ENCODE peak calls at places on chromosomes 2 and 18, in ten cellular contexts. One of them, this sample, is unnamed. For H3K4me1, the result is how much of the 10 kb centered on the place peaks cover.

GRCh38 chr2:3450385-3451031 is 68.8 kb downstream of the ADI1 start:
- DNase-seq in SK-N-SH: no peak
- DNase-seq in uterus: peak
- DNase-seq in left ventricle myocardium inferior: peak
- DNase-seq in tibial artery: no peak
- DNase-seq in adrenal gland: no peak
- DNase-seq in stomach: peak
- DNase-seq in neural progenitor cell: no peak
- DNase-seq in mammary epithelial cell: no peak
- DNase-seq in endodermal cell: peak
- DNase-seq in this sample: peak

GRCh38 chr2:100317634-100318033 is 4.7 kb downstream of the LONRF2 start:
- DNase-seq in SK-N-SH: no peak
- DNase-seq in uterus: no peak
- DNase-seq in left ventricle myocardium inferior: no peak
- DNase-seq in tibial artery: no peak
- DNase-seq in adrenal gland: no peak
- DNase-seq in stomach: no peak
- DNase-seq in neural progenitor cell: peak
- DNase-seq in mammary epithelial cell: no peak
- DNase-seq in endodermal cell: no peak
- DNase-seq in this sample: no peak

GRCh38 chr2:233240897-233241296 is 10.6 kb upstream of the ATG16L1 start:
- DNase-seq in SK-N-SH: no peak
- DNase-seq in uterus: no peak
- DNase-seq in left ventricle myocardium inferior: no peak
- DNase-seq in tibial artery: no peak
- DNase-seq in adrenal gland: no peak
- DNase-seq in stomach: no peak
- DNase-seq in neural progenitor cell: no peak
- DNase-seq in mammary epithelial cell: peak
- DNase-seq in endodermal cell: no peak
- DNase-seq in this sample: no peak

GRCh38 chr2:99737526-99737925 is 247.7 kb upstream of the REV1 start:
- DNase-seq in SK-N-SH: no peak
- DNase-seq in uterus: no peak
- DNase-seq in left ventricle myocardium inferior: no peak
- DNase-seq in tibial artery: no peak
- DNase-seq in adrenal gland: no peak
- DNase-seq in stomach: no peak
- DNase-seq in neural progenitor cell: no peak
- DNase-seq in mammary epithelial cell: no peak
- DNase-seq in endodermal cell: no peak
- DNase-seq in this sample: no peak

GRCh38 chr2:111534816-111535803 is 348.9 kb downstream of the ANAPC1 start:
- DNase-seq in SK-N-SH: no peak
- DNase-seq in uterus: peak
- DNase-seq in left ventricle myocardium inferior: no peak
- DNase-seq in tibial artery: no peak
- DNase-seq in adrenal gland: peak
- DNase-seq in stomach: no peak
- DNase-seq in neural progenitor cell: peak
- DNase-seq in mammary epithelial cell: peak
- DNase-seq in endodermal cell: no peak
- DNase-seq in this sample: no peak

GRCh38 chr2:239119346-239120126 is 271.7 kb downstream of the TWIST2 start:
- DNase-seq in SK-N-SH: no peak
- DNase-seq in uterus: no peak
- DNase-seq in left ventricle myocardium inferior: no peak
- DNase-seq in tibial artery: no peak
- DNase-seq in adrenal gland: no peak
- DNase-seq in stomach: no peak
- DNase-seq in neural progenitor cell: no peak
- DNase-seq in mammary epithelial cell: no peak
- DNase-seq in endodermal cell: no peak
- DNase-seq in this sample: no peak

GRCh38 chr2:74103763-74104162 is 43.9 kb downstream of the BOLA3 start:
- DNase-seq in SK-N-SH: no peak
- DNase-seq in uterus: no peak
- DNase-seq in left ventricle myocardium inferior: no peak
- DNase-seq in tibial artery: no peak
- DNase-seq in adrenal gland: no peak
- DNase-seq in stomach: no peak
- DNase-seq in neural progenitor cell: no peak
- DNase-seq in mammary epithelial cell: no peak
- DNase-seq in endodermal cell: peak
- DNase-seq in this sample: no peak

GRCh38 chr2:168355110-168355509 is 101.0 kb upstream of the CERS6 start:
- DNase-seq in SK-N-SH: no peak
- DNase-seq in uterus: no peak
- DNase-seq in left ventricle myocardium inferior: no peak
- DNase-seq in tibial artery: no peak
- DNase-seq in adrenal gland: no peak
- DNase-seq in stomach: no peak
- DNase-seq in neural progenitor cell: no peak
- DNase-seq in mammary epithelial cell: peak
- DNase-seq in endodermal cell: no peak
- DNase-seq in this sample: no peak

GRCh38 chr2:228541794-228542193 is 360.3 kb upstream of the SPHKAP start:
- DNase-seq in SK-N-SH: no peak
- DNase-seq in uterus: no peak
- DNase-seq in left ventricle myocardium inferior: no peak
- DNase-seq in tibial artery: no peak
- DNase-seq in adrenal gland: no peak
- DNase-seq in stomach: no peak
- DNase-seq in neural progenitor cell: no peak
- DNase-seq in mammary epithelial cell: peak
- DNase-seq in endodermal cell: no peak
- DNase-seq in this sample: no peak

GRCh38 chr18:53148056-53148574 is 808.1 kb downstream of the DCC start:
- DNase-seq in SK-N-SH: no peak
- DNase-seq in uterus: no peak
- DNase-seq in left ventricle myocardium inferior: no peak
- DNase-seq in tibial artery: no peak
- DNase-seq in adrenal gland: no peak
- DNase-seq in stomach: no peak
- DNase-seq in neural progenitor cell: no peak
- DNase-seq in mammary epithelial cell: no peak
- DNase-seq in endodermal cell: no peak
- DNase-seq in this sample: no peak

GRCh38 chr2:212001280-212001679 is 537.3 kb downstream of the ERBB4 start:
- DNase-seq in SK-N-SH: no peak
- DNase-seq in uterus: no peak
- DNase-seq in left ventricle myocardium inferior: no peak
- DNase-seq in tibial artery: no peak
- DNase-seq in adrenal gland: no peak
- DNase-seq in stomach: no peak
- DNase-seq in neural progenitor cell: no peak
- DNase-seq in mammary epithelial cell: no peak
- DNase-seq in endodermal cell: no peak
- DNase-seq in this sample: no peak

GRCh38 chr18:47215554-47216138 is 35.8 kb downstream of the SKOR2 start:
- DNase-seq in SK-N-SH: peak
- DNase-seq in uterus: no peak
- DNase-seq in left ventricle myocardium inferior: no peak
- DNase-seq in tibial artery: no peak
- DNase-seq in adrenal gland: peak
- DNase-seq in stomach: no peak
- DNase-seq in neural progenitor cell: peak
- DNase-seq in mammary epithelial cell: peak
- DNase-seq in endodermal cell: peak
- DNase-seq in this sample: no peak

GRCh38 chr2:174340400-174341300 is 5.9 kb downstream of the SP9 start:
- DNase-seq in SK-N-SH: peak
- DNase-seq in uterus: no peak
- DNase-seq in left ventricle myocardium inferior: no peak
- DNase-seq in tibial artery: no peak
- DNase-seq in adrenal gland: no peak
- DNase-seq in stomach: no peak
- DNase-seq in neural progenitor cell: peak
- DNase-seq in mammary epithelial cell: no peak
- DNase-seq in endodermal cell: peak
- DNase-seq in this sample: peak

GRCh38 chr2:174341995-174342571 is 7.3 kb downstream of the SP9 start:
- DNase-seq in SK-N-SH: peak
- DNase-seq in uterus: peak
- DNase-seq in left ventricle myocardium inferior: no peak
- DNase-seq in tibial artery: no peak
- DNase-seq in adrenal gland: no peak
- DNase-seq in stomach: no peak
- DNase-seq in neural progenitor cell: peak
- DNase-seq in mammary epithelial cell: no peak
- DNase-seq in endodermal cell: peak
- DNase-seq in this sample: peak

GRCh38 chr2:174339971-174340399 is 5.2 kb downstream of the SP9 start:
- DNase-seq in SK-N-SH: no peak
- DNase-seq in uterus: no peak
- DNase-seq in left ventricle myocardium inferior: no peak
- DNase-seq in tibial artery: no peak
- DNase-seq in adrenal gland: no peak
- DNase-seq in stomach: no peak
- DNase-seq in neural progenitor cell: peak
- DNase-seq in mammary epithelial cell: no peak
- DNase-seq in endodermal cell: peak
- DNase-seq in this sample: peak

GRCh38 chr2:174342600-174343342 is 8.0 kb downstream of the SP9 start:
- DNase-seq in SK-N-SH: no peak
- DNase-seq in uterus: no peak
- DNase-seq in left ventricle myocardium inferior: no peak
- DNase-seq in tibial artery: no peak
- DNase-seq in adrenal gland: no peak
- DNase-seq in stomach: no peak
- DNase-seq in neural progenitor cell: peak
- DNase-seq in mammary epithelial cell: no peak
- DNase-seq in endodermal cell: peak
- DNase-seq in this sample: no peak

DNA sequence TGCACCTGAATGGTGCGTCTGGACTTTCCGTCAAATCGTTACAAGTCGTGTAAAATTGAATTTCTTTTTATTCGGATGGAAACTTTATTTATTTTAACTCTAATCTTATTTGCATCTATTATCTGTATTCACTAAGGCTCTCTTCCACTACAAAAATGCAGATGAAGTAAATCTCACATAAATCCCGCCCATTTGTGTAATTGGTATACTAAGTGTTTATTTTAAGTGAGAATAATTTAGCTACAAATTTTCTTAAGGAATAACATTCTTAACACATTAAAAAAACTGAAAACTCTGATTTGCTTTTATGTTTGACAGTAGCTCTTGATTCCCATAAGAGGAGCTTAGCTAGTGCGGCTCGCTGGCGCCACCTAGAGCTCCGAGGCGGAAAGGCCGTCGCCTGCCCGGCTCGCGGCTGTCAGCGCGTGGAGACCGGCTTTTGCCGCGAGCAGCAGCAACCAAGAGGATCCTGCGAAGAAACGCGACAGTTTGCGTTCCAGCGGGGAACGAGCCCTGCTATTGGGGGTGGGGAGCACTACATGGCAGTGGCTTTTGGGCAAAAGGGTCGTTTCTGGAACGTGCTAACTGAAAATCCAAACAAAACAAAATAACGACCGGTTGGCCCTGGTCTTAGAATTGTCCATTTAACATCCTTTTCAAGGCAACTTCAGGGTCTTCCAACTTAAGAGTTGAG is 6.7 kb downstream of the SP9 start:
- DNase-seq in SK-N-SH: peak
- DNase-seq in uterus: peak
- DNase-seq in left ventricle myocardium inferior: peak
- DNase-seq in tibial artery: peak
- DNase-seq in adrenal gland: peak
- DNase-seq in stomach: peak
- DNase-seq in neural progenitor cell: peak
- DNase-seq in mammary epithelial cell: peak
- DNase-seq in endodermal cell: peak
- DNase-seq in this sample: peak
- H3K4me1 ChIP-seq in SK-N-SH: under half
- H3K4me1 ChIP-seq in uterus: under half
- H3K4me1 ChIP-seq in left ventricle myocardium inferior: half or more
- H3K4me1 ChIP-seq in tibial artery: under half
- H3K4me1 ChIP-seq in adrenal gland: under half
- H3K4me1 ChIP-seq in stomach: half or more
- H3K4me1 ChIP-seq in neural progenitor cell: under half
- H3K4me1 ChIP-seq in mammary epithelial cell: under half
- H3K4me1 ChIP-seq in endodermal cell: under half
- H3K4me1 ChIP-seq in this sample: under half

GRCh38 chr2:241866896-241867631 is 2.5 kb upstream of the RTP5 start:
- DNase-seq in SK-N-SH: peak
- DNase-seq in uterus: no peak
- DNase-seq in left ventricle myocardium inferior: peak
- DNase-seq in tibial artery: no peak
- DNase-seq in adrenal gland: no peak
- DNase-seq in stomach: no peak
- DNase-seq in neural progenitor cell: no peak
- DNase-seq in mammary epithelial cell: no peak
- DNase-seq in endodermal cell: no peak
- DNase-seq in this sample: no peak
- H3K4me3 ChIP-seq in SK-N-SH: no peak
- H3K4me3 ChIP-seq in uterus: no peak
- H3K4me3 ChIP-seq in left ventricle myocardium inferior: no peak
- H3K4me3 ChIP-seq in tibial artery: no peak
- H3K4me3 ChIP-seq in adrenal gland: no peak
- H3K4me3 ChIP-seq in stomach: no peak
- H3K4me3 ChIP-seq in neural progenitor cell: no peak
- H3K4me3 ChIP-seq in mammary epithelial cell: no peak
- H3K4me3 ChIP-seq in endodermal cell: no peak
- H3K4me3 ChIP-seq in this sample: no peak

DNA sequence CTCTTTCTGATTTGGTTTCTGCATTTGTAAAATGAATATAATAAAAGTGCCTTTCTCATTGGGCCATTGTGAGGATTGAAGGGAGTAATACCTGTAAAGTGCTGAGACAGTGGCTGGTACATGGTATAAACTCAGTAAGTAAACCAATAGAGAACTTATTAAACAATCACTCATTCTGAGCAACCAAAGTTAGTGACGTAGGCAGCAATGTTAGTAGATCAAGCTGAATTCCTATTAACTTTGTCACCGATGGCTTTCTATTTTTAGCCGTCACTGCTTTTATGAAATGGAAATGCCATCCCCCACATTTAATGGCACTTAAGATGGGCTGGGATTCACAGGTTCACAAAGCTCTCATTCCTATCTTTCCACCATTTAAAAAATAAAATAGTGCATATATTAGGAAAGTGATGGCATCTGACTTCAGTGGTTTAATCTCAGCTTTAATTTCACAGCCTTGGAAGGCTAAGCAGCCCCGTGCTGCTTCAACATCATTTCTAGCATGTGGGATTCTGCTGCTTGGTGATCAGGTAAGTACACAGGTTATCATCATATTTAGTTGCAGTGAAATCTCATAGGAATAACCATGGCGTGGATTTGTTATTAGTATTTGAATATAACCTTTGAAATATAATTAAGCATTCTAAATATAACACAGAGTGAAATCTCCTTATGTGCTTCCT is 17.6 kb upstream of the PPP4R1 start:
- DNase-seq in SK-N-SH: no peak
- DNase-seq in uterus: no peak
- DNase-seq in left ventricle myocardium inferior: no peak
- DNase-seq in tibial artery: no peak
- DNase-seq in adrenal gland: peak
- DNase-seq in stomach: no peak
- DNase-seq in neural progenitor cell: no peak
- DNase-seq in mammary epithelial cell: peak
- DNase-seq in endodermal cell: no peak
- DNase-seq in this sample: no peak
- H3K27ac ChIP-seq in SK-N-SH: no peak
- H3K27ac ChIP-seq in uterus: no peak
- H3K27ac ChIP-seq in left ventricle myocardium inferior: no peak
- H3K27ac ChIP-seq in tibial artery: no peak
- H3K27ac ChIP-seq in adrenal gland: no peak
- H3K27ac ChIP-seq in stomach: no peak
- H3K27ac ChIP-seq in neural progenitor cell: no peak
- H3K27ac ChIP-seq in mammary epithelial cell: peak
- H3K27ac ChIP-seq in endodermal cell: no peak
- H3K27ac ChIP-seq in this sample: no peak

GRCh38 chr2:120576509-120577474 is 158.9 kb upstream of the GLI2 start:
- DNase-seq in SK-N-SH: peak
- DNase-seq in uterus: no peak
- DNase-seq in left ventricle myocardium inferior: peak
- DNase-seq in tibial artery: no peak
- DNase-seq in adrenal gland: no peak
- DNase-seq in stomach: peak
- DNase-seq in neural progenitor cell: no peak
- DNase-seq in mammary epithelial cell: no peak
- DNase-seq in endodermal cell: no peak
- DNase-seq in this sample: no peak
- H3K4me1 ChIP-seq in SK-N-SH: under half
- H3K4me1 ChIP-seq in uterus: under half
- H3K4me1 ChIP-seq in left ventricle myocardium inferior: under half
- H3K4me1 ChIP-seq in tibial artery: under half
- H3K4me1 ChIP-seq in adrenal gland: under half
- H3K4me1 ChIP-seq in stomach: under half
- H3K4me1 ChIP-seq in neural progenitor cell: under half
- H3K4me1 ChIP-seq in mammary epithelial cell: under half
- H3K4me1 ChIP-seq in endodermal cell: under half
- H3K4me1 ChIP-seq in this sample: under half